ENCODE peak calls at places on chromosomes 4 and X, in five cellular contexts. W, L, M, T and R are unnamed samples.

GRCh38 chr4:2570551-2571222 is 34.2 kb downstream of the FAM193A start:
- DNase-seq in W (peak; percentile 62), L (no peak), M (no peak), T (no peak), R (no peak)

GRCh38 chr4:165635951-165636350 is 237.1 kb upstream of the TLL1 start:
- DNase-seq in W (no peak), L (no peak), M (no peak), T (no peak), R (no peak)

GRCh38 chrX:14697453-14697852 is 168.1 kb downstream of the GLRA2 start:
- DNase-seq in W (no peak), L (no peak), M (peak; percentile 18), T (no peak), R (peak; percentile 37)

GRCh38 chrX:9562851-9563250 is 98.0 kb downstream of the TBL1X start:
- DNase-seq in W (no peak), L (no peak), M (no peak), T (peak; percentile 74), R (peak; percentile 83)

GRCh38 chr4:105122334-105122733 is 24.3 kb upstream of the TET2 start:
- DNase-seq in W (no peak), L (no peak), M (no peak), T (no peak), R (peak; percentile 66)

GRCh38 chr4:125191252-125191651 is 123.5 kb upstream of the FAT4 start:
- DNase-seq in W (no peak), L (no peak), M (no peak), T (no peak), R (no peak)

GRCh38 chr4:88599714-88600113 is 7.4 kb downstream of the HERC3 start:
- DNase-seq in W (no peak), L (no peak), M (no peak), T (no peak), R (no peak)

GRCh38 chr4:61716437-61716836 is 516.3 kb downstream of the ADGRL3 start:
- DNase-seq in W (no peak), L (no peak), M (no peak), T (no peak), R (no peak)

GRCh38 chrX:133953785-133954355 is 31.5 kb downstream of the GPC3 start:
- DNase-seq in W (no peak), L (no peak), M (no peak), T (no peak), R (no peak)

GRCh38 chr4:97477974-97478373 is 665.3 kb downstream of the STPG2 start:
- DNase-seq in W (no peak), L (no peak), M (no peak), T (no peak), R (no peak)

GRCh38 chr4:22997358-22998224 is 304.9 kb downstream of the GBA3 start:
- DNase-seq in W (no peak), L (no peak), M (no peak), T (no peak), R (no peak)

GRCh38 chr4:10897076-10897475 is 212.5 kb upstream of the CLNK start:
- DNase-seq in W (no peak), L (no peak), M (no peak), T (no peak), R (no peak)

GRCh38 chrX:66676990-66677389 is 38.1 kb upstream of the EDA2R start:
- DNase-seq in W (no peak), L (no peak), M (no peak), T (no peak), R (peak; percentile 79)

GRCh38 chrX:154121961-154122360 is 22.1 kb upstream of the OPN1LW start:
- DNase-seq in W (no peak), L (no peak), M (no peak), T (no peak), R (no peak)

GRCh38 chr4:138510053-138510452 is 267.9 kb upstream of the SLC7A11 start:
- DNase-seq in W (no peak), L (no peak), M (no peak), T (no peak), R (no peak)

GRCh38 chrX:48910926-48911406 is 480 bp downstream of the SLC35A2 start:
- DNase-seq in W (no peak), L (no peak), M (no peak), T (no peak), R (no peak)

GRCh38 chrX:46582964-46583363 is 9.4 kb downstream of the CHST7 start:
- DNase-seq in W (no peak), L (no peak), M (no peak), T (peak; percentile 66), R (peak; percentile 85)

GRCh38 chr4:138634915-138635314 is 380.7 kb upstream of the NOCT start:
- DNase-seq in W (no peak), L (no peak), M (no peak), T (no peak), R (no peak)

GRCh38 chr4:187840814-187841213 is 154.8 kb upstream of the ZFP42 start:
- DNase-seq in W (no peak), L (no peak), M (no peak), T (no peak), R (no peak)

GRCh38 chrX:151871244-151871643 is 41.4 kb upstream of the MAGEA4 start:
- DNase-seq in W (no peak), L (no peak), M (no peak), T (no peak), R (no peak)

GRCh38 chrX:40299502-40300118 is 201.9 kb upstream of the BCOR start:
- DNase-seq in W (no peak), L (no peak), M (no peak), T (no peak), R (no peak)

GRCh38 chr4:38870098-38870850 is 2.7 kb downstream of the FAM114A1 start:
- DNase-seq in W (no peak), L (no peak), M (no peak), T (peak; percentile 25), R (no peak)

GRCh38 chrX:134990475-134991473 is at the start of gene SMIM10:
- DNase-seq in W (peak; percentile 50), L (peak; percentile 80), M (peak; percentile 85), T (peak; percentile 78), R (peak; percentile 85)

GRCh38 chrX:3548743-3549441 is 164.6 kb downstream of the PRKX start:
- DNase-seq in W (no peak), L (no peak), M (no peak), T (no peak), R (peak; percentile 42)

GRCh38 chr4:108559067-108559793 is 61.1 kb upstream of the RPL34 start:
- DNase-seq in W (no peak), L (no peak), M (no peak), T (no peak), R (no peak)

GRCh38 chrX:135114392-135114791 is 5.9 kb downstream of the ETDB start:
- DNase-seq in W (no peak), L (no peak), M (no peak), T (no peak), R (no peak)

GRCh38 chr4:47154816-47155370 is 123.5 kb downstream of the GABRB1 start:
- DNase-seq in W (no peak), L (no peak), M (no peak), T (no peak), R (no peak)

GRCh38 chr4:174434455-174434854 is 87.8 kb downstream of the HPGD start:
- DNase-seq in W (no peak), L (no peak), M (no peak), T (no peak), R (no peak)

GRCh38 chr4:181150173-181150572 is 1093.0 kb upstream of the TENM3 start:
- DNase-seq in W (no peak), L (no peak), M (no peak), T (no peak), R (no peak)

GRCh38 chrX:131289527-131289926 is 421 bp upstream of the IGSF1 start:
- DNase-seq in W (no peak), L (no peak), M (no peak), T (no peak), R (no peak)
- H3K4me3 ChIP-seq in W (no peak overlapping the region), L (peak overlapping the region; percentile 22), M (no peak overlapping the region), T (no peak overlapping the region), R (no peak overlapping the region)

GRCh38 chr4:140238353-140239041 is 84.5 kb upstream of the MAML3 start:
- DNase-seq in W (no peak), L (peak; percentile 91), M (peak; percentile 89), T (peak; percentile 93), R (peak; percentile 68)
- H3K27ac ChIP-seq in W (no peak overlapping the region), L (peak overlapping the region; percentile 84), M (peak overlapping the region; percentile 91), T (peak overlapping the region; percentile 75), R (peak overlapping the region; percentile 60)

GRCh38 chr4:151321586-151321985 is 3.8 kb downstream of the SH3D19 start:
- DNase-seq in W (no peak), L (no peak), M (no peak), T (no peak), R (no peak)

GRCh38 chr4:151322565-151322964 is 2.8 kb downstream of the SH3D19 start:
- DNase-seq in W (no peak), L (no peak), M (no peak), T (no peak), R (no peak)

GRCh38 chr4:151325320-151326246 is at the start of gene SH3D19:
- DNase-seq in W (no peak), L (peak; percentile 85), M (peak; percentile 68), T (peak; percentile 83), R (peak; percentile 63)

GRCh38 chr4:151324124-151324448 is 1.3 kb downstream of the SH3D19 start:
- DNase-seq in W (no peak), L (no peak), M (no peak), T (no peak), R (no peak)

DNA sequence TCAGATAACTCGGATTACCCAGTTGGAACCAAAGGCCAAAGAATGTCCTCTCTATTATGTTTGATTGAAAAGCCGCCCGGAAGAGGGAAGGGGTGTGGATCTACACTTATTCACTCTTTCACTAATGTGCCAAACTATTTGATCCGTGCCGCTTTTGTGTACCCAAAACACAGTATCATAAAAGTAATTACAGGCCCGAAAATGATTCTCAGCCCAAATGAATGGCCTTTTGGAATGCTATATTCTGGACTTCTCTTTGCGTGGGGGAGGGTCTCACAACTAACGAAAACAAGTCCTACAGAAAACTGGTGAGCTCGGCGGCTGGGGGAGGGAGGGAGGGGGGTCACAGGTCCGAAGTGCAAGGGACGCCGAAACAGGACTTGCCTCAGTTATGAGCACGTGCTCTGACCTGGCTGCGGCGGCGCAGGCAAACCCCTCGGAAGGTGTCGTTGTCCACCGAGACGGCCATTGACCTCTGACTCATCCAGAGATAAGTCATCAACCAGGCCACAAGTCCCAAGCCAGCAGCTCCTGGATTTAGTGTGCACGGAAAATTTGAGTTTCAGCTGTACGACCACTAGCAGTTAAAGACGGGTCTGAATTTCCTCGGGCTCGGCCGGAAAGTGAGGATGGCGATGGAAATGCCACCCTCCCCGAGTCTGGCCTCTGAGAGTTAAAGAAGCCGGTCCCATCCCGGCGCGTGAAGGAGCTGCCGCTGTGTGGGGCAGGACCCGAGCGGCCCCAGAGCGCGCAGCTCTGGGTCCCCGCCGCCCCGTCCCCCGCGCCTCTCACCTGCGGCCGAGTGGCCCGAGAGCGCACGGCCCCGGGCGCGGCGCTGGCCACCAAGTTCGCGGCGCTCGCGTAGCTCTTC is 721 bp downstream of the SH3D19 start:
- DNase-seq in W (no peak), L (peak; percentile 71), M (peak; percentile 53), T (peak; percentile 82), R (peak; percentile 38)
- H3K27me3 ChIP-seq in W (no peaks in the 10 kb centered on the region), L (no peaks in the 10 kb centered on the region), M (no peaks in the 10 kb centered on the region), T (no peaks in the 10 kb centered on the region), R (peaks cover 4% of the 10 kb centered on the region)

DNA sequence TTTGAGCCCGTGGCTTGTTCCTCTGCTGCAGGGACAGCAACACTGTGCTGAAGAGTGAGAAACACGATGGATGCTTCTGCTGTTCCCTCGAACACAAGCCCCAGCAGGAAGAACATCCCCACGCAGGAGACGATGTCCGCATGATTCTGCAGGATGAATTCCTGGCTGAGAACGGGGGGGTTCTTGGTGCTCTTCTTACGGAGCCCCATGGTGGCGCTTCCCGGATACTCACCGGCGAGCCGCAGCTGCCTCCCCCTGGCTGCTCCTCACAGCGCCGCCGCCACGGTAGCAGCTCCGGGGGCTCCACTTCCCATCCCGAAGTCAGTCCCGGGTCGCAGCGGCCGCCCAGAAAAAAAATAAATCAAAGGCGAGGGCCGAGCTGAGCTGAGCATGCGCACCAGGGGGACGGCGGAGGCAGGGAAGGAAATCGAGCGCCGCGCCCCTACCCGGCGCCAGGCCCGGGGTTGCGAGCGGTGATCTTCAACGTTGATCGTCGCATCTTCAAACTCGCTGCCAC is at the start of gene TRAM1L1:
- DNase-seq in W (no peak), L (peak; percentile 68), M (peak; percentile 37), T (peak; percentile 68), R (peak; percentile 80)
- H3K4me3 ChIP-seq in W (no peak within 1 kb of the TSS), L (peak within 1 kb of the TSS; percentile 66), M (peak within 1 kb of the TSS; percentile 44), T (peak within 1 kb of the TSS; percentile 58), R (peak within 1 kb of the TSS; percentile 48)